ENCODE peak calls at places on chromosomes 1 and 21, in eight cellular contexts. Z is adrenal gland, X is uterus, I is heart left ventricle, E is tibial nerve, C is transverse colon, G is IMR-90, J is suprapubic skin. F is an unnamed sample.

GRCh38 chr1:177442580-177442979 is 271.8 kb downstream of the BRINP2 start:
- DNase-seq in Z (no peak), X (no peak), I (no peak), E (no peak), C (no peak), G (no peak), J (no peak), F (no peak)

GRCh38 chr1:226066415-226067077 is 4.0 kb downstream of the H3-3A start:
- DNase-seq in Z (no peak), X (no peak), I (no peak), E (no peak), C (no peak), G (peak; percentile 21), J (no peak), F (no peak)

GRCh38 chr1:204429746-204430145 is 18.1 kb upstream of the PPP1R15B start:
- DNase-seq in Z (no peak), X (peak; percentile 11), I (no peak), E (no peak), C (no peak), G (no peak), J (no peak), F (no peak)

GRCh38 chr1:71577451-71578131 is 496.8 kb upstream of the ZRANB2 start:
- DNase-seq in Z (no peak), X (no peak), I (no peak), E (no peak), C (no peak), G (no peak), J (no peak), F (no peak)

GRCh38 chr21:35649186-35649585 is 411.1 kb downstream of the SETD4 start:
- DNase-seq in Z (no peak), X (peak; percentile 17), I (no peak), E (no peak), C (no peak), G (peak; percentile 70), J (no peak), F (no peak)

GRCh38 chr1:115796897-115797296 is 28.4 kb upstream of the CASQ2 start:
- DNase-seq in Z (no peak), X (no peak), I (no peak), E (no peak), C (no peak), G (no peak), J (no peak), F (no peak)

GRCh38 chr1:204438628-204439027 is 27.0 kb upstream of the PPP1R15B start:
- DNase-seq in Z (peak; percentile 84), X (peak; percentile 60), I (no peak), E (no peak), C (no peak), G (peak; percentile 100), J (no peak), F (no peak)

GRCh38 chr1:240854367-240854766 is 242.4 kb upstream of the GREM2 start:
- DNase-seq in Z (no peak), X (no peak), I (no peak), E (no peak), C (no peak), G (peak; percentile 21), J (no peak), F (no peak)

GRCh38 chr1:13893456-13893855 is 193.5 kb downstream of the PRDM2 start:
- DNase-seq in Z (no peak), X (no peak), I (no peak), E (no peak), C (peak; percentile 19), G (no peak), J (no peak), F (no peak)

GRCh38 chr1:29414091-29414490 is 177.8 kb downstream of the PTPRU start:
- DNase-seq in Z (no peak), X (no peak), I (no peak), E (no peak), C (no peak), G (no peak), J (no peak), F (peak; percentile 30)

DNA sequence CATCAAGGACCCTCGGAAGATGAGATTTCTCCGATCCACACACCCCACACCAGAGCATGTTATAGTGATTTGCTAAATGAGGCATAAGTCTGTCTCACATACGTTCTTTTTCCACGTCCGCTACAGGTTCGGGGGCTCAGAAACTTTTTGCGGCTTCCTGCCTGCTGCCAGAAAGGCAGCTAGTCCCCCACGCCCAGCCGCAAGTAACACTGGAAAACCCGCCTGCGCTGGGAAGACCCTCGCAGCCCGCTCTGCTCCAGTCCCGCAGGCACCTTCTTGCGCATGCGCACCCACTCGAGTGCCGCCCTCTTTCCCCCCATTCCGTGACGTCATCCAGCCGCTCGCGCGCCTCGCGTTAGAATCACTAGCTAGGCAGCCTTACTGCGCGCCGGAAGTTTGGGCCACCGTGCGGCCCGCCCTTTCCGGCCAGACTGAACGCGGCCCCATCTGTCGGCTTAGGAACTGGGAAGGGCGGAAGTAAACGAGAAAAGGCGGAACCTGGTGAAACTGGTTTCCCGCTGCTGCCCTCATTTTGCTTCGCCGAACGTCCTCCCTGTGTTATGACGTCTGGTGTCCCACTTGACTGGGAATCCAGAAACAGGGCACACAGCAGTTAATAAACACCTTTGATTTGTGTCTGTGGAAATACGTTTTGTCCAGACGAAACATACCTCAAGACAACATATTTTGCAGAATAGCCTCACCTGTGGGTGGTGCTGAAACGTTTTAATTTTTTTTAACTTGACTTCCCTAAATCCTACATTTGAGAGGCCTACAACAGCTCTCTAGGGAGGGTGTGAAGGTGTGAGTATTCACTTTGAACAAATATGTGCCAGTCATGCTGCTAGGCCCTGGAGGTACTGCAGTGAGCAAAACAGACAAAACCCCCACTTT is at the start of gene C1orf74:
- DNase-seq in Z (peak; percentile 99), X (peak; percentile 99), I (peak; percentile 99), E (peak; percentile 96), C (peak; percentile 99), G (peak; percentile 97), J (peak; percentile 99), F (peak; percentile 100)
- TF ChIP-seq POLR2A in Z (peak; percentile 68), X (peak; percentile 61), I (no peak), E (peak; percentile 62), C (peak; percentile 79), G (peak; percentile 82), J (no peak), F (peak; percentile 96)

GRCh38 chr1:161127649-161128048 is 4.8 kb downstream of the DEDD start:
- DNase-seq in Z (no peak), X (no peak), I (no peak), E (no peak), C (no peak), G (no peak), J (no peak), F (no peak)
- TF ChIP-seq POLR2A in Z (no peak), X (no peak), I (no peak), E (no peak), C (no peak), G (no peak), J (no peak), F (no peak)

GRCh38 chr1:31701137-31701736 is 2.6 kb downstream of the COL16A1 start:
- DNase-seq in Z (peak; percentile 93), X (peak; percentile 98), I (peak; percentile 93), E (peak; percentile 98), C (peak; percentile 80), G (peak; percentile 98), J (peak; percentile 97), F (no peak)

GRCh38 chr1:31705080-31705866 is 1.5 kb upstream of the COL16A1 start:
- DNase-seq in Z (no peak), X (peak; percentile 71), I (peak; percentile 58), E (peak; percentile 60), C (peak; percentile 64), G (peak; percentile 55), J (no peak), F (peak; percentile 80)

GRCh38 chr1:31704261-31705079 is 653 bp upstream of the COL16A1 start:
- DNase-seq in Z (no peak), X (peak; percentile 61), I (no peak), E (no peak), C (peak; percentile 44), G (peak; percentile 70), J (no peak), F (peak; percentile 62)

GRCh38 chr1:31702836-31703404 is 897 bp downstream of the COL16A1 start:
- DNase-seq in Z (no peak), X (no peak), I (no peak), E (no peak), C (no peak), G (peak; percentile 9), J (no peak), F (no peak)

DNA sequence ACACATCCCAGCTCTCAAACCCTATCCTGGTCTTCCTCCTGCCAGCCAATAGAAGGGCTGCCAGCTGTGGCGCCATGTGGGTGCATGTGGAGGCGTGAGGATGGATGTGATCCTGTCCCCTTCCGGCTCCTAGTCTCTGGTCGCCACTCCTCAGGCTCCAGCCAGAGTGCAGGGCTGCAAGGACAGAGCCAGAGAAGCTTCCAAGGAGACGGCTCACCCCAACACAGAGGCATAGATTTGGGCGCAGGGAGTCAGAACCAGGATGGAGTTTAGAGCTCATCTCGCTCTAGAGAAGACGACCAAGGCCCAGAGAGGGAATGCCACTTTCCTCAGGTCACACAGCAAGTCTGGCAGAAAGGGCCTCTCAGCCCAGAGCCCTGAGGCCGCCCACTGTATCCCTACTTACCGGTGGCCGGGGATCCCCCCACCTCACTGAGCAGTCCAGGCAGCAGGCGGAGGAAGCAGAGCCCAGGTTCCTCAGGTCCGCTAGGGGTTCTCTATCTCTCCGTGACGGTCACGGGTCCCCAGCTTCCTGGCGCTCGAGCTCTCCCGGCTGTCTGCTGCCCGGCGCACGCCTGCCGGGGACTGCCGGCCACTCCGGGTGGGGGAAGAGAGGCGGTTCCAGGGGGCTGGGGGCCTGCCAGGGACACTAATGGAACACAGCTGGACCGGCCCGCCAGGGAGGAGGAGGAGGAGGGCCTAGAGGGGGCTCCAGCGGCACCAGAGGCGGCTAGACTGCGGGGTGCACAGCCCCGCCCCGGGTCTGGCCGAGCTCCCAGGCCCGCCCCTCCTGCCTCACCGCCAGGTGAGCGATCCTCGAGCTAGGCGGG is at the start of gene COL16A1:
- DNase-seq in Z (peak; percentile 43), X (peak; percentile 92), I (peak; percentile 86), E (peak; percentile 55), C (peak; percentile 63), G (peak; percentile 52), J (peak; percentile 90), F (no peak)
- TF ChIP-seq POLR2A in Z (no peak), X (no peak), I (no peak), E (peak; percentile 57), C (peak; percentile 41), G (peak; percentile 43), J (no peak), F (no peak)

GRCh38 chr1:4626560-4627319 is 27.7 kb upstream of the AJAP1 start:
- DNase-seq in Z (no peak), X (no peak), I (peak; percentile 45), E (no peak), C (no peak), G (no peak), J (no peak), F (no peak)
- TF ChIP-seq POLR2A in Z (no peak), X (no peak), I (no peak), E (no peak), C (no peak), G (no peak), J (no peak), F (no peak)